ENCODE peak calls at places on chromosomes 4 and X, in five cellular contexts. Q, R, Z, J and X are unnamed samples.

GRCh38 chrX:119757979-119758681 is at the start of gene SOWAHD:
- DNase-seq in Q (peak), R (peak), Z (no peak), J (peak), X (peak)

GRCh38 chr4:21411086-21411485 is 537.5 kb downstream of the KCNIP4 start:
- DNase-seq in Q (no peak), R (no peak), Z (no peak), J (no peak), X (no peak)

GRCh38 chr4:7813674-7814073 is 126.0 kb downstream of the AFAP1 start:
- DNase-seq in Q (no peak), R (no peak), Z (no peak), J (no peak), X (no peak)

GRCh38 chrX:119667111-119667928 is 25.6 kb downstream of the SEPTIN6 start:
- DNase-seq in Q (no peak), R (no peak), Z (no peak), J (no peak), X (no peak)

GRCh38 chrX:34053931-34054330 is 78.2 kb downstream of the FAM47A start:
- DNase-seq in Q (no peak), R (no peak), Z (no peak), J (no peak), X (no peak)

GRCh38 chrX:19544693-19545305 is 29.5 kb upstream of the MAP3K15 start:
- DNase-seq in Q (peak), R (peak), Z (peak), J (peak), X (no peak)

GRCh38 chrX:154717824-154718223 is 33.1 kb downstream of the GAB3 start:
- DNase-seq in Q (no peak), R (peak), Z (no peak), J (no peak), X (no peak)

GRCh38 chrX:22686138-22686541 is 313.6 kb upstream of the DDX53 start:
- DNase-seq in Q (no peak), R (no peak), Z (peak), J (no peak), X (no peak)

GRCh38 chr4:182880387-182881356 is 36.5 kb downstream of the DCTD start:
- DNase-seq in Q (no peak), R (no peak), Z (no peak), J (peak), X (no peak)

GRCh38 chr4:137312257-137312656 is 220.0 kb downstream of the PCDH18 start:
- DNase-seq in Q (no peak), R (no peak), Z (no peak), J (no peak), X (no peak)

GRCh38 chr4:10413177-10413576 is 44.0 kb downstream of the ZNF518B start:
- DNase-seq in Q (peak), R (no peak), Z (no peak), J (no peak), X (no peak)

GRCh38 chr4:13541176-13541604 is 3.1 kb downstream of the NKX3-2 start:
- DNase-seq in Q (no peak), R (no peak), Z (no peak), J (no peak), X (no peak)

GRCh38 chrX:111270339-111270738 is at the start of gene CAPN6:
- DNase-seq in Q (no peak), R (no peak), Z (no peak), J (peak), X (no peak)

GRCh38 chr4:165785337-165785736 is 87.7 kb upstream of the TLL1 start:
- DNase-seq in Q (no peak), R (no peak), Z (no peak), J (no peak), X (no peak)

GRCh38 chrX:69232945-69233344 is 67.7 kb upstream of the PJA1 start:
- DNase-seq in Q (no peak), R (no peak), Z (no peak), J (no peak), X (no peak)

GRCh38 chr4:42048394-42048793 is 58.1 kb downstream of the SLC30A9 start:
- DNase-seq in Q (no peak), R (no peak), Z (no peak), J (peak), X (no peak)

GRCh38 chrX:71111851-71112468 is 583 bp upstream of the IL2RG start:
- DNase-seq in Q (no peak), R (peak), Z (no peak), J (no peak), X (no peak)

GRCh38 chr4:1834047-1834769 is 21.7 kb downstream of the LETM1 start:
- DNase-seq in Q (peak), R (no peak), Z (no peak), J (no peak), X (no peak)